ENCODE peak calls at places on chromosomes 13 and 19, in four cellular contexts. V, K, Y and B are unnamed samples.

GRCh38 chr13:44302233-44302632 is 71.4 kb upstream of the SERP2 start:
- DNase-seq in K (no peak), Y (no peak), V (no peak), B (no peak)

GRCh38 chr19:56301886-56302620 is 12.6 kb downstream of the ZSCAN5A start:
- DNase-seq in V (no peak), Y (no peak), K (no peak), B (no peak)

GRCh38 chr13:76004411-76004810 is 368.3 kb downstream of the LMO7 start:
- DNase-seq in Y (no peak), V (no peak), K (no peak), B (no peak)

GRCh38 chr13:27834095-27834494 is 41.8 kb downstream of the GSX1 start:
- DNase-seq in V (no peak), K (no peak), Y (no peak), B (no peak)

GRCh38 chr19:51020988-51021651 is 1.6 kb upstream of the KLK10 start:
- DNase-seq in V (no peak), Y (no peak), K (no peak), B (peak; percentile 51)

GRCh38 chr13:20799726-20800416 is 26.1 kb upstream of the EEF1AKMT1 start:
- DNase-seq in V (no peak), Y (no peak), K (no peak), B (peak; percentile 29)

GRCh38 chr13:28718186-28718537 is 608 bp downstream of the SLC46A3 start:
- DNase-seq in V (no peak), K (no peak), Y (no peak), B (no peak)

GRCh38 chr13:94673841-94674240 is 38.5 kb downstream of the SOX21 start:
- DNase-seq in V (no peak), Y (no peak), K (no peak), B (no peak)

GRCh38 chr13:104823071-104823470 is 1712.4 kb downstream of the EFNB2 start:
- DNase-seq in K (no peak), V (no peak), Y (no peak), B (no peak)

GRCh38 chr13:28355822-28356371 is 139.0 kb downstream of the FLT1 start:
- DNase-seq in V (no peak), K (no peak), Y (no peak), B (peak; percentile 67)

GRCh38 chr13:51000576-51001260 is 91.1 kb downstream of the RNASEH2B start:
- DNase-seq in K (no peak), Y (no peak), V (no peak), B (peak; percentile 12)

GRCh38 chr13:75194717-75195116 is 287.3 kb downstream of the TBC1D4 start:
- DNase-seq in Y (no peak), K (no peak), V (no peak), B (no peak)

GRCh38 chr19:1170938-1171754 is 2.9 kb downstream of the SBNO2 start:
- DNase-seq in Y (peak; percentile 68), K (no peak), V (peak; percentile 83), B (no peak)

GRCh38 chr13:46593403-46593802 is 40.4 kb downstream of the LRCH1 start:
- DNase-seq in V (peak; percentile 8), K (no peak), Y (no peak), B (no peak)

GRCh38 chr19:7654401-7654800 is 14.4 kb upstream of the RETN start:
- DNase-seq in Y (no peak), K (no peak), V (no peak), B (peak; percentile 50)

GRCh38 chr13:30806784-30807183 is 71.4 kb downstream of the ALOX5AP start:
- DNase-seq in V (no peak), Y (no peak), K (no peak), B (peak; percentile 76)

GRCh38 chr13:102400619-102401125 is 1.2 kb downstream of the FGF14 start:
- DNase-seq in Y (peak; percentile 66), V (peak; percentile 66), K (no peak), B (no peak)

GRCh38 chr13:26022538-26023292 is 29.1 kb downstream of the SHISA2 start:
- DNase-seq in Y (peak; percentile 75), V (peak; percentile 59), K (no peak), B (peak; percentile 84)

GRCh38 chr19:55494172-55494761 is 6.0 kb downstream of the SSC5D start:
- DNase-seq in K (no peak), Y (no peak), V (peak; percentile 76), B (peak; percentile 59)

GRCh38 chr19:4518345-4519171 is at the start of gene PLIN4:
- DNase-seq in Y (peak; percentile 71), K (no peak), V (peak; percentile 83), B (no peak)

GRCh38 chr13:98648141-98648540 is 71.2 kb upstream of the STK24 start:
- DNase-seq in Y (no peak), V (no peak), K (no peak), B (no peak)

GRCh38 chr19:3061214-3062161 is 807 bp downstream of the TLE5 start:
- DNase-seq in Y (peak; percentile 75), K (peak; percentile 64), V (peak; percentile 92), B (no peak)

GRCh38 chr19:18764591-18765051 is 26.5 kb downstream of the COMP start:
- DNase-seq in V (no peak), Y (no peak), K (no peak), B (peak; percentile 39)

GRCh38 chr19:443005-443404 is 17.8 kb downstream of the SHC2 start:
- DNase-seq in Y (no peak), K (no peak), V (no peak), B (no peak)

GRCh38 chr19:7748756-7749155 is 1.4 kb upstream of the CD209 start:
- DNase-seq in V (no peak), Y (no peak), K (no peak), B (peak; percentile 13)

GRCh38 chr19:42254083-42254849 is 662 bp downstream of the ERF start:
- DNase-seq in Y (peak; percentile 81), V (peak; percentile 93), K (peak; percentile 62), B (no peak)

GRCh38 chr19:6750062-6750461 is 10.6 kb downstream of the TRIP10 start:
- DNase-seq in K (no peak), V (peak; percentile 86), Y (no peak), B (no peak)

GRCh38 chr19:16894080-16894479 is 5.3 kb downstream of the F2RL3 start:
- DNase-seq in V (no peak), Y (no peak), K (no peak), B (no peak)

GRCh38 chr19:32691952-32692726 is 518 bp downstream of the NUDT19 start:
- DNase-seq in Y (peak; percentile 75), K (no peak), V (peak; percentile 92), B (peak; percentile 61)

GRCh38 chr13:25406377-25406776 is 34.6 kb downstream of the ATP8A2 start:
- DNase-seq in K (no peak), V (no peak), Y (no peak), B (no peak)

GRCh38 chr13:80249906-80250513 is 90.9 kb downstream of the SPRY2 start:
- DNase-seq in Y (no peak), K (no peak), V (no peak), B (no peak)

GRCh38 chr13:78138756-78139155 is 220.1 kb upstream of the EDNRB start:
- DNase-seq in K (no peak), Y (no peak), V (no peak), B (no peak)

GRCh38 chr13:70849267-70849666 is 741.0 kb upstream of the KLHL1 start:
- DNase-seq in V (no peak), K (no peak), Y (no peak), B (no peak)